ENCODE peak calls at places on chromosomes 5 and 9, in seven cellular contexts. I is cardiac fibroblast; C is BE2C; M is GM12864; Z is neural progenitor cell; W is CD8-positive, alpha-beta T cell; N is retinal pigment epithelial cell. P is an unnamed sample.
A peak's percentile ranks its signal among the peaks of the same experiment; 100 is the strongest.

GRCh38 chr5:144142030-144142825 is 28.2 kb downstream of the YIPF5 start:
- DNase-seq in I (peak; percentile 70), C (no peak), M (peak; percentile 15), Z (peak; percentile 65), W (no peak), N (no peak), P (no peak)

GRCh38 chr5:111530298-111530740 is 18.0 kb upstream of the STARD4 start:
- DNase-seq in I (peak; percentile 88), C (no peak), M (peak; percentile 55), Z (no peak), W (peak; percentile 94), N (no peak), P (no peak)

GRCh38 chr9:91541744-91542143 is 118.1 kb upstream of the NFIL3 start:
- DNase-seq in I (no peak), C (no peak), M (no peak), Z (no peak), W (no peak), N (no peak), P (no peak)

GRCh38 chr5:93915142-93915553 is 173.7 kb upstream of the POU5F2 start:
- DNase-seq in I (peak; percentile 74), C (no peak), M (peak; percentile 13), Z (peak; percentile 70), W (no peak), N (no peak), P (no peak)

GRCh38 chr9:117703538-117703937 is 665 bp upstream of the TLR4 start:
- DNase-seq in I (no peak), C (no peak), M (no peak), Z (no peak), W (no peak), N (no peak), P (no peak)

GRCh38 chr5:135048286-135048685 is 14.3 kb upstream of the PITX1 start:
- DNase-seq in I (no peak), C (no peak), M (no peak), Z (peak; percentile 56), W (no peak), N (no peak), P (no peak)

GRCh38 chr9:38309324-38310195 is 82.9 kb upstream of the ALDH1B1 start:
- DNase-seq in I (no peak), C (peak; percentile 48), M (no peak), Z (peak; percentile 19), W (no peak), N (peak; percentile 12), P (no peak)

GRCh38 chr5:164354138-164354751 is 848.8 kb downstream of the MAT2B start:
- DNase-seq in I (no peak), C (no peak), M (no peak), Z (no peak), W (no peak), N (no peak), P (no peak)

GRCh38 chr5:118551031-118551430 is 437.3 kb downstream of the DTWD2 start:
- DNase-seq in I (no peak), C (no peak), M (no peak), Z (no peak), W (no peak), N (no peak), P (no peak)

GRCh38 chr5:81315336-81315735 is 13.9 kb downstream of the ZCCHC9 start:
- DNase-seq in I (peak; percentile 30), C (no peak), M (no peak), Z (no peak), W (no peak), N (no peak), P (no peak)

GRCh38 chr5:79590395-79590999 is 21.7 kb upstream of the TENT2 start:
- DNase-seq in I (no peak), C (no peak), M (no peak), Z (no peak), W (no peak), N (no peak), P (no peak)

GRCh38 chr9:124221685-124222084 is 36.1 kb upstream of the NEK6 start:
- DNase-seq in I (no peak), C (no peak), M (no peak), Z (no peak), W (no peak), N (no peak), P (no peak)

GRCh38 chr9:135075234-135076142 is 12.0 kb upstream of the OLFM1 start:
- DNase-seq in I (peak; percentile 16), C (peak; percentile 89), M (no peak), Z (peak; percentile 80), W (no peak), N (no peak), P (peak; percentile 17)

GRCh38 chr5:151570512-151571269 is 20.4 kb downstream of the FAT2 start:
- DNase-seq in I (no peak), C (peak; percentile 55), M (no peak), Z (no peak), W (no peak), N (no peak), P (peak; percentile 78)

GRCh38 chr5:96657068-96657467 is 5.1 kb upstream of the CAST start:
- DNase-seq in I (peak; percentile 78), C (no peak), M (no peak), Z (no peak), W (no peak), N (no peak), P (no peak)

GRCh38 chr5:109316631-109317030 is 93.1 kb downstream of the PJA2 start:
- DNase-seq in I (peak; percentile 18), C (no peak), M (no peak), Z (no peak), W (no peak), N (no peak), P (no peak)

GRCh38 chr5:34486160-34486765 is 169.9 kb upstream of the RAI14 start:
- DNase-seq in I (peak; percentile 90), C (peak; percentile 78), M (no peak), Z (peak; percentile 92), W (peak; percentile 54), N (no peak), P (peak; percentile 61)

GRCh38 chr9:113875917-113876805 is at the start of gene ZNF618:
- DNase-seq in I (peak; percentile 44), C (peak; percentile 58), M (no peak), Z (peak; percentile 81), W (no peak), N (no peak), P (peak; percentile 34)

GRCh38 chr9:127090341-127090985 is 32.0 kb downstream of the ANGPTL2 start:
- DNase-seq in I (no peak), C (no peak), M (no peak), Z (no peak), W (no peak), N (no peak), P (no peak)

GRCh38 chr5:139404484-139404840 is 573 bp upstream of the SPATA24 start:
- DNase-seq in I (no peak), C (no peak), M (no peak), Z (no peak), W (no peak), N (no peak), P (no peak)

GRCh38 chr5:82167372-82167771 is 110.8 kb downstream of the RPS23 start:
- DNase-seq in I (no peak), C (no peak), M (no peak), Z (no peak), W (no peak), N (no peak), P (no peak)

GRCh38 chr5:173472164-173472563 is 143.9 kb upstream of the STC2 start:
- DNase-seq in I (peak; percentile 97), C (no peak), M (no peak), Z (no peak), W (no peak), N (peak; percentile 98), P (no peak)

GRCh38 chr9:99918134-99918533 is 11.7 kb downstream of the STX17 start:
- DNase-seq in I (no peak), C (no peak), M (no peak), Z (no peak), W (no peak), N (no peak), P (no peak)

GRCh38 chr9:124780060-124780756 is 3.3 kb downstream of the OLFML2A start:
- DNase-seq in I (no peak), C (no peak), M (no peak), Z (no peak), W (no peak), N (no peak), P (no peak)

GRCh38 chr5:135569755-135570452 is 8.9 kb downstream of the CXCL14 start:
- DNase-seq in I (peak; percentile 46), C (peak; percentile 59), M (no peak), Z (peak; percentile 78), W (no peak), N (no peak), P (no peak)

GRCh38 chr5:74127377-74128338 is 501.7 kb downstream of the ARHGEF28 start:
- DNase-seq in I (peak; percentile 26), C (peak; percentile 37), M (no peak), Z (peak; percentile 20), W (no peak), N (no peak), P (no peak)
- TF ChIP-seq CTCF in I (peak; percentile 22), C (peak; percentile 63), M (no peak), Z (peak; percentile 20), W (no peak), N (peak; percentile 33), P (no peak)

DNA sequence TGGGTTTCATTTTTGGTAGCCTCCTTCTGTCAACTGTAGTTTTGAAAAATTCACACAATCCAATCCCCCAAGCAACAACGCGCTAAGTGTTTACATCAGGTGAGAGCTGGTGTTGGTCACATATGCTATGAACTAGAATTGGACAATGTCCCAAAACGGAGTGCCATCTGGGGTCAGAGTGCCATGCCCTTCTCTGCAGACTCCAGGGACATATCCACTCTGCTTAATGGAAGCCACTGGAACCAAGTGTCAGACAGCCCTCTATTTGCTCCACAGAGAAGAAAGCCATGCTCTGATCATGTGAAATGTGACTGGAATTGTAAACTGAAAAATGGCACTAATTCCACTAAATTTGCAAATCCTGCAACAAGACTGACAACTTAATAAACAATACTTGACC is 12.2 kb downstream of the ABCA1 start:
- DNase-seq in I (no peak), C (no peak), M (no peak), Z (no peak), W (no peak), N (no peak), P (no peak)
- TF ChIP-seq CTCF in I (no peak), C (no peak), M (no peak), Z (no peak), W (no peak), N (no peak), P (no peak)

GRCh38 chr9:1184146-1184545 is 134.0 kb downstream of the DMRT2 start:
- DNase-seq in I (no peak), C (no peak), M (no peak), Z (no peak), W (no peak), N (no peak), P (no peak)
- TF ChIP-seq CTCF in I (no peak), C (no peak), M (no peak), Z (no peak), W (no peak), N (no peak), P (no peak)

GRCh38 chr9:101460965-101461364 is 25.4 kb upstream of the ALDOB start:
- DNase-seq in I (no peak), C (no peak), M (no peak), Z (no peak), W (no peak), N (no peak), P (no peak)

GRCh38 chr9:101455656-101456235 is 20.2 kb upstream of the ALDOB start:
- DNase-seq in I (peak; percentile 13), C (no peak), M (no peak), Z (no peak), W (no peak), N (no peak), P (no peak)

GRCh38 chr9:101458955-101459631 is 23.5 kb upstream of the ALDOB start:
- DNase-seq in I (peak; percentile 76), C (peak; percentile 36), M (peak; percentile 22), Z (peak; percentile 75), W (no peak), N (peak; percentile 51), P (no peak)

GRCh38 chr9:101453776-101454570 is 18.4 kb upstream of the ALDOB start:
- DNase-seq in I (no peak), C (no peak), M (no peak), Z (no peak), W (no peak), N (no peak), P (no peak)

GRCh38 chr9:101457003-101457402 is 21.4 kb upstream of the ALDOB start:
- DNase-seq in I (no peak), C (no peak), M (no peak), Z (peak; percentile 29), W (no peak), N (no peak), P (no peak)
- TF ChIP-seq CTCF in I (no peak), C (peak; percentile 46), M (no peak), Z (no peak), W (no peak), N (peak; percentile 16), P (no peak)